ENCODE peak calls at places on chromosomes 12 and 14, in nine cellular contexts. F is stimulated activated CD8-positive, alpha-beta memory T cell treated with anti-CD3 and anti-CD28 coated beads, Interleukin-15, amount 100 ng/mL, for 1 hour; R is AG09309; K is CD8-positive, alpha-beta T cell; I is DMS153; D is skeletal muscle cell; C is HCT116; H is bronchial epithelial cell; Z is stimulated activated naive CD8-positive, alpha-beta T cell treated with anti-CD3 and anti-CD28 coated beads, Interleukin-15, Interleukin-2, amounts not matched to agents 100 U/mL and 50 U/mL, for 24 hours. X is an unnamed sample.

GRCh38 chr12:27573972-27574371 is 50.0 kb downstream of the PPFIBP1 start:
- DNase-seq in C (peak), D (peak), H (peak), R (peak), I (no peak), F (no peak), K (no peak), Z (no peak), X (peak)

GRCh38 chr14:99668998-99669314 is 15.1 kb upstream of the CYP46A1 start:
- DNase-seq in Z (no peak), I (no peak), K (no peak), F (no peak), R (no peak), C (no peak), H (no peak), D (no peak), X (no peak)

GRCh38 chr12:53533476-53533875 is 26.2 kb upstream of the NPFF start:
- DNase-seq in K (no peak), C (no peak), R (no peak), I (no peak), D (no peak), F (no peak), H (no peak), Z (no peak), X (no peak)

GRCh38 chr12:89016970-89017778 is 335.1 kb downstream of the DUSP6 start:
- DNase-seq in R (no peak), F (no peak), K (no peak), I (peak), D (no peak), Z (peak), H (peak), C (peak), X (peak)

GRCh38 chr14:33165144-33165925 is 226.7 kb downstream of the NPAS3 start:
- DNase-seq in Z (no peak), D (no peak), I (no peak), H (peak), C (no peak), K (no peak), R (no peak), F (no peak), X (no peak)

GRCh38 chr14:89667983-89668382 is 250.9 kb upstream of the FOXN3 start:
- DNase-seq in K (no peak), H (no peak), F (no peak), R (no peak), C (no peak), D (peak), Z (no peak), I (no peak), X (no peak)

GRCh38 chr12:131131808-131132117 is 178.1 kb downstream of the ADGRD1 start:
- DNase-seq in I (no peak), F (no peak), K (no peak), R (no peak), Z (no peak), D (no peak), H (no peak), C (no peak), X (no peak)

GRCh38 chr14:64729386-64730060 is 25.3 kb downstream of the PLEKHG3 start:
- DNase-seq in Z (no peak), R (no peak), C (no peak), I (no peak), K (no peak), F (no peak), D (no peak), H (no peak), X (no peak)

GRCh38 chr14:24238123-24238522 is 4.3 kb downstream of the TINF2 start:
- DNase-seq in D (no peak), Z (no peak), K (no peak), I (no peak), C (no peak), H (peak), R (no peak), F (no peak), X (no peak)

GRCh38 chr14:19851365-19851764 is 23.6 kb upstream of the OR4K2 start:
- DNase-seq in H (peak), F (no peak), K (no peak), Z (no peak), C (no peak), D (no peak), R (no peak), I (no peak), X (no peak)

X was measured in AG04450.